ENCODE peak calls at places on chromosomes 7 and 10, in seven cellular contexts. One of them, this sample, is unnamed.

GRCh38 chr10:31034041-31034918 is 2.6 kb upstream of the ZNF438 start:
- DNase-seq in HepG2: no peak
- DNase-seq in K562: no peak
- DNase-seq in HCT116: no peak
- DNase-seq in SK-N-SH: no peak
- DNase-seq in GM12878: no peak
- DNase-seq in H1: no peak
- DNase-seq in this sample: no peak

GRCh38 chr7:77413861-77414424 is 2.2 kb downstream of the GSAP start:
- DNase-seq in HepG2: no peak
- DNase-seq in K562: no peak
- DNase-seq in HCT116: no peak
- DNase-seq in SK-N-SH: no peak
- DNase-seq in GM12878: no peak
- DNase-seq in H1: no peak
- DNase-seq in this sample: no peak

GRCh38 chr10:62376064-62377025 is 2.2 kb downstream of the ZNF365 start:
- DNase-seq in HepG2: no peak
- DNase-seq in K562: no peak
- DNase-seq in HCT116: no peak
- DNase-seq in SK-N-SH: no peak
- DNase-seq in GM12878: no peak
- DNase-seq in H1: no peak
- DNase-seq in this sample: no peak

GRCh38 chr10:93554760-93555432 is 11.6 kb upstream of the FFAR4 start:
- DNase-seq in HepG2: peak
- DNase-seq in K562: peak
- DNase-seq in HCT116: peak
- DNase-seq in SK-N-SH: peak
- DNase-seq in GM12878: no peak
- DNase-seq in H1: peak
- DNase-seq in this sample: peak

GRCh38 chr7:2713370-2713769 is 25.4 kb downstream of the AMZ1 start:
- DNase-seq in HepG2: no peak
- DNase-seq in K562: peak
- DNase-seq in HCT116: no peak
- DNase-seq in SK-N-SH: peak
- DNase-seq in GM12878: no peak
- DNase-seq in H1: no peak
- DNase-seq in this sample: no peak

GRCh38 chr7:151727579-151728285 is 149.2 kb downstream of the PRKAG2 start:
- DNase-seq in HepG2: no peak
- DNase-seq in K562: peak
- DNase-seq in HCT116: peak
- DNase-seq in SK-N-SH: peak
- DNase-seq in GM12878: no peak
- DNase-seq in H1: peak
- DNase-seq in this sample: peak

GRCh38 chr10:71868192-71868697 is 17.2 kb upstream of the PSAP start:
- DNase-seq in HepG2: peak
- DNase-seq in K562: peak
- DNase-seq in HCT116: no peak
- DNase-seq in SK-N-SH: peak
- DNase-seq in GM12878: no peak
- DNase-seq in H1: no peak
- DNase-seq in this sample: peak

GRCh38 chr10:127592586-127592985 is 43.5 kb downstream of the NPS start:
- DNase-seq in HepG2: no peak
- DNase-seq in K562: no peak
- DNase-seq in HCT116: no peak
- DNase-seq in SK-N-SH: no peak
- DNase-seq in GM12878: no peak
- DNase-seq in H1: no peak
- DNase-seq in this sample: no peak

GRCh38 chr7:150317748-150318444 is 5.3 kb upstream of the LRRC61 start:
- DNase-seq in HepG2: no peak
- DNase-seq in K562: peak
- DNase-seq in HCT116: no peak
- DNase-seq in SK-N-SH: no peak
- DNase-seq in GM12878: no peak
- DNase-seq in H1: no peak
- DNase-seq in this sample: no peak

GRCh38 chr7:39971924-39972323 is 21.9 kb downstream of the CDK13 start:
- DNase-seq in HepG2: no peak
- DNase-seq in K562: no peak
- DNase-seq in HCT116: no peak
- DNase-seq in SK-N-SH: no peak
- DNase-seq in GM12878: peak
- DNase-seq in H1: no peak
- DNase-seq in this sample: no peak

GRCh38 chr7:46932656-46933424 is 649.1 kb downstream of the TNS3 start:
- DNase-seq in HepG2: no peak
- DNase-seq in K562: no peak
- DNase-seq in HCT116: no peak
- DNase-seq in SK-N-SH: peak
- DNase-seq in GM12878: no peak
- DNase-seq in H1: no peak
- DNase-seq in this sample: peak

GRCh38 chr7:35398518-35398917 is 144.6 kb upstream of the TBX20 start:
- DNase-seq in HepG2: no peak
- DNase-seq in K562: no peak
- DNase-seq in HCT116: no peak
- DNase-seq in SK-N-SH: no peak
- DNase-seq in GM12878: no peak
- DNase-seq in H1: no peak
- DNase-seq in this sample: no peak
- TF ChIP-seq POLR2AphosphoS5 in HepG2: no peak
- TF ChIP-seq POLR2AphosphoS5 in K562: no peak
- TF ChIP-seq POLR2AphosphoS5 in HCT116: no peak
- TF ChIP-seq POLR2AphosphoS5 in SK-N-SH: no peak
- TF ChIP-seq POLR2AphosphoS5 in GM12878: no peak
- TF ChIP-seq POLR2AphosphoS5 in H1: no peak
- TF ChIP-seq POLR2AphosphoS5 in this sample: no peak

GRCh38 chr7:8627322-8627721 is 193.9 kb downstream of the NXPH1 start:
- DNase-seq in HepG2: no peak
- DNase-seq in K562: no peak
- DNase-seq in HCT116: no peak
- DNase-seq in SK-N-SH: no peak
- DNase-seq in GM12878: no peak
- DNase-seq in H1: no peak
- DNase-seq in this sample: no peak

GRCh38 chr7:8625612-8626011 is 192.2 kb downstream of the NXPH1 start:
- DNase-seq in HepG2: no peak
- DNase-seq in K562: no peak
- DNase-seq in HCT116: no peak
- DNase-seq in SK-N-SH: no peak
- DNase-seq in GM12878: no peak
- DNase-seq in H1: no peak
- DNase-seq in this sample: no peak

GRCh38 chr7:8629504-8629903 is 196.1 kb downstream of the NXPH1 start:
- DNase-seq in HepG2: no peak
- DNase-seq in K562: no peak
- DNase-seq in HCT116: no peak
- DNase-seq in SK-N-SH: no peak
- DNase-seq in GM12878: no peak
- DNase-seq in H1: no peak
- DNase-seq in this sample: no peak
- TF ChIP-seq SIN3A in HepG2: no peak
- TF ChIP-seq SIN3A in K562: no peak
- TF ChIP-seq SIN3A in HCT116: no peak
- TF ChIP-seq SIN3A in SK-N-SH: no peak
- TF ChIP-seq SIN3A in GM12878: no peak
- TF ChIP-seq SIN3A in H1: no peak
- TF ChIP-seq SIN3A in this sample: no peak

DNA sequence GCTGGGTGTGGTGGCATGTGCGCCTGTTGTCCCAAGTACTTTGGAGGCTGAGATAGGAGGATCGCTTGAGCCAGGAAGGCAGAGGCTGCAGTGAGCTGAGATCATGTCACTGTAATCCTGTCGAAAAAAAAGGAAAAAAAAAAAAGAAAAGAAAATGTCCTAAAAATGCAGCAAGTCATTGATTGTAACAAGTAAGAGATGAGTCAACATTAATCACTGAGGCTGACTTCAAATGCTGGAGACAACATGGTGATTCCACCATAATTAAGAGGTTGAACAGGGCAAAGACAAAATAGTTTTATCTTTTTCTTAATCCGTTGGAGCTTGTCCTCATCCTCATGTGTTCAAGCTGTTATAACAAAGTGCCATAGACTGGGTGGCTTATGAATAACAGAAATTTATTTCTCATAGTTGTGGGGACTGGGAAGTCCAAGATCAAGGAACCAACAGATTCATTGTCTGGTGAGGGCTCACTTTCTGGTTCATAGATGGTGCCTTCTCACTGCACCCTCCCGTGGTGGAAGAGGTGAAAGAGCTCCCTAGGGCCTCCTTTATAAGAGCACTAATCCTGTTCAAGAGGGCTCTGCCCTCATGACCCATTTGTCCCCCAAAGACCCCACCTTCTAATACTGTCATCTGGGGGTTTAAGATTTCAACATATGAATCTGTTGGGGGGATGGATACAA is 60.3 kb downstream of the TBXAS1 start:
- DNase-seq in HepG2: peak
- DNase-seq in K562: no peak
- DNase-seq in HCT116: no peak
- DNase-seq in SK-N-SH: no peak
- DNase-seq in GM12878: no peak
- DNase-seq in H1: no peak
- DNase-seq in this sample: no peak
- TF ChIP-seq CTCF in HepG2: peak
- TF ChIP-seq CTCF in K562: no peak
- TF ChIP-seq CTCF in HCT116: no peak
- TF ChIP-seq CTCF in SK-N-SH: no peak
- TF ChIP-seq CTCF in GM12878: no peak
- TF ChIP-seq CTCF in H1: no peak
- TF ChIP-seq CTCF in this sample: no peak

DNA sequence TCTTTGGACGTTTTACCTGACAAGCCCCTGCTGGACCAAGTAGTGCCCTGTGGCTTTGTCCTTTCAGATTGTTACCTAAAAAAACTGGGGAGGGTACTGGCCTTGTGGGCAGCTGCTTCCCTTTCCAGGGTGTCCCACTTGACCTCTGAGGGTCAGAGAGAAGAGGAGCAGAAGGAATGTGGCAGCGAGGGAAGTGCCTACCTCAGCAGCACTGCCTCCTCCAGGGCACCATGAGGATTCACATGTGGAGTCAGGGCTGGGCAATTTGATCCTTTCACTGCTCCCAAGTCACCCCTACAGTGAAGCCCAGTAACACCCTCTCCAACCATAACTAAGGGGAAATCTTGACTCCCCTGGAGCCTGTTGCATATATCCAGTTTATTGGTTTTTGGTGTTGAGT is 64.6 kb downstream of the ITGB1 start:
- DNase-seq in HepG2: peak
- DNase-seq in K562: no peak
- DNase-seq in HCT116: no peak
- DNase-seq in SK-N-SH: no peak
- DNase-seq in GM12878: no peak
- DNase-seq in H1: peak
- DNase-seq in this sample: no peak
- TF ChIP-seq POLR2AphosphoS5 in HepG2: no peak
- TF ChIP-seq POLR2AphosphoS5 in K562: no peak
- TF ChIP-seq POLR2AphosphoS5 in HCT116: no peak
- TF ChIP-seq POLR2AphosphoS5 in SK-N-SH: no peak
- TF ChIP-seq POLR2AphosphoS5 in GM12878: no peak
- TF ChIP-seq POLR2AphosphoS5 in H1: peak
- TF ChIP-seq POLR2AphosphoS5 in this sample: peak

DNA sequence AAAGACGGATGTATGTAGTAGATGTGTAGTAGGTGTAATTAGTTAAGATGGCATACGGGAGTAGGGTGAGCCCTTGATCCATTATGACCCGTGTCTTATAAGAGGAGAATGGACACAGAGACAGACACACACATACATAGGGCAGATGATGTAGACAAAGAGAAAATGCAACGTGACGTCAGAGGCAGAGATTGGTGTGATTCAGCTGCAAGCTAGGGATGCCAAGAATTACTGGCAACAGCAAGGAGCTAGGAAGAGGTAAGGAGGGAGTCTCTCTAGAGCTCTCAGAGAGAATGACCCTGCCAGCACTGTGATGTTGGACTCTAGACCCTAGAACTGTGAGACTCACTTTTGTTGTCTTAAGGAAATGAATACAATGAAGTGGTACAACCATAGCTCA is 247.0 kb upstream of the HABP2 start:
- DNase-seq in HepG2: no peak
- DNase-seq in K562: no peak
- DNase-seq in HCT116: no peak
- DNase-seq in SK-N-SH: no peak
- DNase-seq in GM12878: no peak
- DNase-seq in H1: no peak
- DNase-seq in this sample: no peak
- TF ChIP-seq SIN3A in HepG2: no peak
- TF ChIP-seq SIN3A in K562: no peak
- TF ChIP-seq SIN3A in HCT116: no peak
- TF ChIP-seq SIN3A in SK-N-SH: no peak
- TF ChIP-seq SIN3A in GM12878: no peak
- TF ChIP-seq SIN3A in H1: no peak
- TF ChIP-seq SIN3A in this sample: no peak

This sample was measured in Panc1.